ENCODE peak calls at places on chromosomes 13 and 19, in five cellular contexts. X is activated CD4-positive, alpha-beta T cell treated with anti-CD3 and anti-CD28 coated beads, Interleukin-2, amount 50 U/mL, for 24 hours; H is progenitor cell of endocrine pancreas; J is KG1; M is activated T-helper 2 cell treated with anti-CD3 and anti-CD28 coated beads, Interferon-gamma antibody, Interleukin-2, Interleukin-4, amounts not matched to agents 10 μg/mL and 5 μg/mL and 100 μg/mL, durations not matched to agents 14 hours and 24 hours and 36 hours. F is an unnamed sample.

GRCh38 chr19:10593148-10593547 is 6.0 kb upstream of the AP1M2 start:
- DNase-seq in X (no peak), H (no peak), J (no peak), M (no peak), F (no peak)

GRCh38 chr19:17947815-17948473 is 15.1 kb downstream of the CCDC124 start:
- DNase-seq in X (peak; percentile 90), H (peak; percentile 99), J (peak; percentile 69), M (peak; percentile 94), F (peak; percentile 90)

GRCh38 chr13:35833571-35834305 is 297.4 kb downstream of the DCLK1 start:
- DNase-seq in X (no peak), H (no peak), J (no peak), M (no peak), F (no peak)

GRCh38 chr13:25300861-25301346 is 521 bp upstream of the NUP58 start:
- DNase-seq in X (no peak), H (no peak), J (no peak), M (peak; percentile 24), F (no peak)

GRCh38 chr19:27733551-27734266 is 1479.2 kb downstream of the UQCRFS1 start:
- DNase-seq in X (no peak), H (no peak), J (no peak), M (no peak), F (no peak)

GRCh38 chr19:11380653-11381534 is 3.2 kb downstream of the EPOR start:
- DNase-seq in X (peak; percentile 86), H (peak; percentile 95), J (peak; percentile 94), M (peak; percentile 97), F (peak; percentile 98)

GRCh38 chr19:56596676-56597075 is 1.6 kb downstream of the ZNF71 start:
- DNase-seq in X (no peak), H (no peak), J (no peak), M (no peak), F (no peak)

GRCh38 chr13:27424246-27425150 is at the start of gene GTF3A:
- DNase-seq in X (peak; percentile 80), H (peak; percentile 79), J (peak; percentile 82), M (peak; percentile 86), F (peak; percentile 80)

GRCh38 chr19:45782820-45783785 is 813 bp upstream of the DMPK start:
- DNase-seq in X (no peak), H (no peak), J (no peak), M (no peak), F (peak; percentile 91)

GRCh38 chr13:91045351-91046034 is 302.0 kb upstream of the MIR17HG start:
- DNase-seq in X (no peak), H (no peak), J (no peak), M (no peak), F (peak; percentile 17)

GRCh38 chr13:114319441-114319871 is 5.2 kb downstream of the CHAMP1 start:
- DNase-seq in X (no peak), H (no peak), J (no peak), M (no peak), F (peak; percentile 77)

GRCh38 chr19:40090256-40091204 is at the start of gene ZNF780A:
- DNase-seq in X (peak; percentile 56), H (peak; percentile 60), J (peak; percentile 62), M (peak; percentile 75), F (peak; percentile 84)

GRCh38 chr13:97911311-97912138 is 42.0 kb upstream of the IPO5 start:
- DNase-seq in X (no peak), H (no peak), J (no peak), M (no peak), F (no peak)

GRCh38 chr13:20828540-20829364 is 55.0 kb upstream of the EEF1AKMT1 start:
- DNase-seq in X (no peak), H (no peak), J (peak; percentile 46), M (peak; percentile 15), F (peak; percentile 72)

F was measured in mesenchymal stem cell.